ENCODE peak calls at places on chromosomes 7 and 10, in four cellular contexts. One of them, this sample, is unnamed.

GRCh38 chr7:99312316-99313203 is 13.1 kb upstream of the ARPC1A start:
- DNase-seq in iPS-NIHi11: peak
- DNase-seq in effector memory CD8-positive, alpha-beta T cell: peak
- DNase-seq in activated CD4-positive, alpha-beta T cell treated with anti-CD3 and anti-CD28 coated beads, Interleukin-2, amount 50 U/mL, for 1 hour: peak
- DNase-seq in this sample: peak

GRCh38 chr10:101047268-101047667 is 14.5 kb upstream of the KAZALD1 start:
- DNase-seq in activated CD4-positive, alpha-beta T cell treated with anti-CD3 and anti-CD28 coated beads, Interleukin-2, amount 50 U/mL, for 1 hour: no peak
- DNase-seq in iPS-NIHi11: peak
- DNase-seq in effector memory CD8-positive, alpha-beta T cell: no peak
- DNase-seq in this sample: no peak

GRCh38 chr7:40887099-40887498 is 752.3 kb downstream of the SUGCT start:
- DNase-seq in iPS-NIHi11: no peak
- DNase-seq in activated CD4-positive, alpha-beta T cell treated with anti-CD3 and anti-CD28 coated beads, Interleukin-2, amount 50 U/mL, for 1 hour: no peak
- DNase-seq in effector memory CD8-positive, alpha-beta T cell: no peak
- DNase-seq in this sample: no peak

GRCh38 chr7:95688931-95689453 is 83.4 kb upstream of the DYNC1I1 start:
- DNase-seq in effector memory CD8-positive, alpha-beta T cell: no peak
- DNase-seq in iPS-NIHi11: no peak
- DNase-seq in activated CD4-positive, alpha-beta T cell treated with anti-CD3 and anti-CD28 coated beads, Interleukin-2, amount 50 U/mL, for 1 hour: no peak
- DNase-seq in this sample: peak

GRCh38 chr10:10830316-10831061 is 187.2 kb upstream of the CELF2 start:
- DNase-seq in effector memory CD8-positive, alpha-beta T cell: no peak
- DNase-seq in iPS-NIHi11: no peak
- DNase-seq in activated CD4-positive, alpha-beta T cell treated with anti-CD3 and anti-CD28 coated beads, Interleukin-2, amount 50 U/mL, for 1 hour: no peak
- DNase-seq in this sample: peak

GRCh38 chr10:37736120-37736519 is 121.3 kb downstream of the ZNF248 start:
- DNase-seq in iPS-NIHi11: no peak
- DNase-seq in activated CD4-positive, alpha-beta T cell treated with anti-CD3 and anti-CD28 coated beads, Interleukin-2, amount 50 U/mL, for 1 hour: no peak
- DNase-seq in effector memory CD8-positive, alpha-beta T cell: no peak
- DNase-seq in this sample: no peak

GRCh38 chr7:46356365-46356764 is 435.3 kb upstream of the IGFBP3 start:
- DNase-seq in iPS-NIHi11: no peak
- DNase-seq in effector memory CD8-positive, alpha-beta T cell: no peak
- DNase-seq in activated CD4-positive, alpha-beta T cell treated with anti-CD3 and anti-CD28 coated beads, Interleukin-2, amount 50 U/mL, for 1 hour: no peak
- DNase-seq in this sample: no peak

GRCh38 chr10:113273151-113273876 is 279.5 kb upstream of the HABP2 start:
- DNase-seq in effector memory CD8-positive, alpha-beta T cell: no peak
- DNase-seq in iPS-NIHi11: no peak
- DNase-seq in activated CD4-positive, alpha-beta T cell treated with anti-CD3 and anti-CD28 coated beads, Interleukin-2, amount 50 U/mL, for 1 hour: no peak
- DNase-seq in this sample: no peak

GRCh38 chr10:22612316-22612715 is 102.1 kb downstream of the PIP4K2A start:
- DNase-seq in iPS-NIHi11: no peak
- DNase-seq in effector memory CD8-positive, alpha-beta T cell: no peak
- DNase-seq in activated CD4-positive, alpha-beta T cell treated with anti-CD3 and anti-CD28 coated beads, Interleukin-2, amount 50 U/mL, for 1 hour: no peak
- DNase-seq in this sample: no peak

GRCh38 chr7:50768470-50769159 is 14.1 kb downstream of the GRB10 start:
- DNase-seq in iPS-NIHi11: no peak
- DNase-seq in effector memory CD8-positive, alpha-beta T cell: no peak
- DNase-seq in activated CD4-positive, alpha-beta T cell treated with anti-CD3 and anti-CD28 coated beads, Interleukin-2, amount 50 U/mL, for 1 hour: no peak
- DNase-seq in this sample: no peak

GRCh38 chr10:79928028-79928583 is 20.8 kb downstream of the SFTPD start:
- DNase-seq in activated CD4-positive, alpha-beta T cell treated with anti-CD3 and anti-CD28 coated beads, Interleukin-2, amount 50 U/mL, for 1 hour: no peak
- DNase-seq in effector memory CD8-positive, alpha-beta T cell: no peak
- DNase-seq in iPS-NIHi11: peak
- DNase-seq in this sample: no peak

This sample was measured in MCF 10A.